ENCODE peak calls at places on chromosomes 6 and 20, in six cellular contexts. D is NCI-H1105; Y is heart left ventricle; Z is stimulated activated CD4-positive, alpha-beta T cell treated with anti-CD3 and anti-CD28 coated beads, Interleukin-4, amount 100 ng/mL, for 48 hours; H is NAMALWA; A is NCI-H460. U is an unnamed sample.

GRCh38 chr6:160455484-160456213 is 107.5 kb downstream of the SLC22A3 start:
- DNase-seq in D (peak), H (peak), A (peak), Y (peak), Z (peak), U (peak)

GRCh38 chr6:29502597-29502996 is 14.8 kb upstream of the MAS1L start:
- DNase-seq in A (no peak), H (no peak), Z (no peak), D (no peak), Y (no peak), U (no peak)

GRCh38 chr6:161437851-161438250 is 164.0 kb upstream of the AGPAT4 start:
- DNase-seq in Y (no peak), Z (no peak), A (no peak), D (no peak), H (no peak), U (no peak)

GRCh38 chr6:50610562-50610961 is 102.8 kb upstream of the TFAP2D start:
- DNase-seq in Z (no peak), H (peak), Y (no peak), D (no peak), A (no peak), U (no peak)

GRCh38 chr6:143514996-143515760 is 3.7 kb upstream of the FUCA2 start:
- DNase-seq in H (no peak), A (no peak), Z (no peak), Y (peak), D (no peak), U (peak)

GRCh38 chr6:108795814-108796213 is 52.4 kb upstream of the ARMC2 start:
- DNase-seq in D (no peak), Y (no peak), H (no peak), A (no peak), Z (no peak), U (no peak)

GRCh38 chr6:31879901-31880300 is 1.1 kb upstream of the SLC44A4 start:
- DNase-seq in D (no peak), Y (no peak), Z (no peak), H (no peak), A (no peak), U (no peak)

GRCh38 chr6:34834789-34835518 is 43.1 kb downstream of the BLTP3A start:
- DNase-seq in D (no peak), H (no peak), Y (no peak), A (no peak), Z (no peak), U (no peak)

GRCh38 chr20:24460712-24461111 is 8.7 kb upstream of the SYNDIG1 start:
- DNase-seq in Z (no peak), D (no peak), Y (no peak), H (no peak), A (no peak), U (no peak)

GRCh38 chr6:149995971-149996370 is 29.4 kb downstream of the RAET1L start:
- DNase-seq in Y (no peak), Z (no peak), D (no peak), H (no peak), A (no peak), U (no peak)

GRCh38 chr6:157953580-157954091 is 28.0 kb upstream of the SYNJ2 start:
- DNase-seq in A (no peak), H (no peak), Z (no peak), Y (no peak), D (no peak), U (no peak)

GRCh38 chr20:8953300-8953699 is 115.6 kb upstream of the PLCB4 start:
- DNase-seq in A (no peak), Z (no peak), D (no peak), Y (no peak), H (no peak), U (no peak)

GRCh38 chr6:167798453-167798852 is 28.3 kb upstream of the AFDN start:
- DNase-seq in Z (no peak), H (no peak), D (no peak), A (no peak), Y (no peak), U (no peak)

GRCh38 chr6:97394160-97394748 is 111.2 kb upstream of the MMS22L start:
- DNase-seq in Y (no peak), D (peak), H (peak), Z (no peak), A (peak), U (no peak)

GRCh38 chr6:73290435-73290834 is 27.4 kb upstream of the KHDC1 start:
- DNase-seq in H (no peak), A (no peak), Y (no peak), D (no peak), Z (no peak), U (no peak)

GRCh38 chr20:438581-439469 is 23.5 kb downstream of the TBC1D20 start:
- DNase-seq in A (no peak), H (no peak), D (no peak), Z (peak), Y (peak), U (no peak)

GRCh38 chr6:63644668-63645326 is 9.2 kb downstream of the PHF3 start:
- DNase-seq in Y (peak), A (no peak), Z (no peak), H (no peak), D (no peak), U (peak)

GRCh38 chr20:43942661-43943285 is 28.1 kb downstream of the TOX2 start:
- DNase-seq in D (no peak), A (no peak), Z (no peak), H (peak), Y (no peak), U (no peak)

U was measured in ovary.